ENCODE peak calls at places on chromosomes 12 and 14, in nine cellular contexts. F, S, C, A, K, N, D, I and G are unnamed samples.
A peak's percentile ranks its signal among the peaks of the same experiment; 100 is the strongest.

GRCh38 chr14:94044476-94045091 is 18.4 kb downstream of the OTUB2 start:
- DNase-seq in F (no peak), S (no peak), C (no peak), A (no peak), K (no peak), N (no peak), D (no peak), I (no peak), G (no peak)

GRCh38 chr14:106039400-106039799 is 513.0 kb downstream of the TMEM121 start:
- DNase-seq in F (peak; percentile 25), S (no peak), C (no peak), A (no peak), K (peak; percentile 59), N (peak; percentile 64), D (no peak), I (no peak), G (no peak)

GRCh38 chr14:96630281-96630680 is 128.1 kb downstream of the PAPOLA start:
- DNase-seq in F (no peak), S (no peak), C (no peak), A (no peak), K (no peak), N (no peak), D (no peak), I (no peak), G (no peak)

GRCh38 chr12:105986779-105987686 is 151.7 kb downstream of the NUAK1 start:
- DNase-seq in F (no peak), S (no peak), C (no peak), A (peak; percentile 53), K (no peak), N (no peak), D (no peak), I (no peak), G (no peak)

GRCh38 chr12:58415716-58416115 is 474.3 kb downstream of the ATP23 start:
- DNase-seq in F (no peak), S (no peak), C (no peak), A (no peak), K (no peak), N (no peak), D (no peak), I (no peak), G (no peak)

GRCh38 chr12:124179936-124180605 is 114.8 kb upstream of the RFLNA start:
- DNase-seq in F (no peak), S (no peak), C (no peak), A (no peak), K (no peak), N (no peak), D (no peak), I (no peak), G (no peak)

GRCh38 chr12:46459111-46459510 is 86.5 kb upstream of the SLC38A2 start:
- DNase-seq in F (no peak), S (no peak), C (no peak), A (peak; percentile 24), K (no peak), N (no peak), D (no peak), I (no peak), G (no peak)

GRCh38 chr12:45220366-45220931 is 4.6 kb downstream of the ANO6 start:
- DNase-seq in F (no peak), S (no peak), C (no peak), A (no peak), K (no peak), N (no peak), D (no peak), I (no peak), G (no peak)

GRCh38 chr12:71871116-71871515 is 31.6 kb downstream of the TBC1D15 start:
- DNase-seq in F (no peak), S (no peak), C (no peak), A (peak; percentile 73), K (no peak), N (no peak), D (no peak), I (no peak), G (no peak)

GRCh38 chr12:3473844-3474243 is 17.2 kb upstream of the PRMT8 start:
- DNase-seq in F (no peak), S (no peak), C (no peak), A (no peak), K (no peak), N (no peak), D (no peak), I (no peak), G (no peak)

GRCh38 chr14:35406811-35407630 is 2.5 kb upstream of the NFKBIA start:
- DNase-seq in F (no peak), S (peak; percentile 49), C (peak; percentile 47), A (peak; percentile 81), K (no peak), N (peak; percentile 51), D (no peak), I (no peak), G (no peak)

GRCh38 chr12:16359512-16360491 is 12.4 kb downstream of the MGST1 start:
- DNase-seq in F (no peak), S (peak; percentile 21), C (no peak), A (peak; percentile 66), K (no peak), N (peak; percentile 81), D (no peak), I (no peak), G (peak; percentile 23)